ENCODE peak calls at places on chromosomes 3 and 15, in four cellular contexts. One of them, this sample, is unnamed.

GRCh38 chr15:73601449-73602425 is 31.5 kb downstream of the NPTN start:
- DNase-seq in H1: no peak
- DNase-seq in HepG2: peak; percentile 33
- DNase-seq in K562: no peak
- DNase-seq in this sample: no peak

GRCh38 chr15:84790676-84791075 is 26.5 kb upstream of the ALPK3 start:
- DNase-seq in H1: no peak
- DNase-seq in HepG2: no peak
- DNase-seq in K562: no peak
- DNase-seq in this sample: no peak

GRCh38 chr3:15693340-15693739 is 91.8 kb downstream of the BTD start:
- DNase-seq in H1: no peak
- DNase-seq in HepG2: no peak
- DNase-seq in K562: no peak
- DNase-seq in this sample: no peak

GRCh38 chr3:116423945-116424344 is 21.3 kb downstream of the LSAMP start:
- DNase-seq in H1: no peak
- DNase-seq in HepG2: no peak
- DNase-seq in K562: no peak
- DNase-seq in this sample: no peak

GRCh38 chr15:70094690-70095311 is 2.9 kb downstream of the TLE3 start:
- DNase-seq in H1: no peak
- DNase-seq in HepG2: peak; percentile 47
- DNase-seq in K562: no peak
- DNase-seq in this sample: no peak

GRCh38 chr3:156606729-156607128 is 51.8 kb upstream of the SSR3 start:
- DNase-seq in H1: no peak
- DNase-seq in HepG2: no peak
- DNase-seq in K562: no peak
- DNase-seq in this sample: no peak

GRCh38 chr3:1207904-1208303 is 115.1 kb downstream of the CNTN6 start:
- DNase-seq in H1: no peak
- DNase-seq in HepG2: no peak
- DNase-seq in K562: no peak
- DNase-seq in this sample: no peak

GRCh38 chr3:5002174-5002870 is 23.1 kb downstream of the BHLHE40 start:
- DNase-seq in H1: no peak
- DNase-seq in HepG2: no peak
- DNase-seq in K562: peak; percentile 88
- DNase-seq in this sample: no peak

GRCh38 chr3:5312278-5312677 is 124.8 kb downstream of the EDEM1 start:
- DNase-seq in H1: no peak
- DNase-seq in HepG2: no peak
- DNase-seq in K562: no peak
- DNase-seq in this sample: no peak

GRCh38 chr3:72907851-72908620 is 20.2 kb downstream of the GXYLT2 start:
- DNase-seq in H1: no peak
- DNase-seq in HepG2: peak; percentile 9
- DNase-seq in K562: no peak
- DNase-seq in this sample: no peak

GRCh38 chr15:65952425-65953053 is 83.2 kb downstream of the RAB11A start:
- DNase-seq in H1: peak; percentile 74
- DNase-seq in HepG2: peak; percentile 11
- DNase-seq in K562: peak; percentile 44
- DNase-seq in this sample: no peak

GRCh38 chr3:54065551-54065950 is 56.8 kb upstream of the CACNA2D3 start:
- DNase-seq in H1: no peak
- DNase-seq in HepG2: no peak
- DNase-seq in K562: no peak
- DNase-seq in this sample: no peak

GRCh38 chr15:64503197-64503596 is 42.8 kb downstream of the ZNF609 start:
- DNase-seq in H1: no peak
- DNase-seq in HepG2: no peak
- DNase-seq in K562: no peak
- DNase-seq in this sample: no peak

GRCh38 chr3:10389341-10389740 is 68.4 kb upstream of the SEC13 start:
- DNase-seq in H1: no peak
- DNase-seq in HepG2: no peak
- DNase-seq in K562: no peak
- DNase-seq in this sample: no peak

GRCh38 chr15:90037961-90038633 is 37.0 kb downstream of the ZNF710 start:
- DNase-seq in H1: no peak
- DNase-seq in HepG2: peak; percentile 52
- DNase-seq in K562: peak; percentile 38
- DNase-seq in this sample: no peak

GRCh38 chr3:98449606-98450193 is 13.3 kb upstream of the OR5K1 start:
- DNase-seq in H1: no peak
- DNase-seq in HepG2: no peak
- DNase-seq in K562: no peak
- DNase-seq in this sample: no peak

GRCh38 chr3:113802795-113803455 is 35.7 kb upstream of the GRAMD1C start:
- DNase-seq in H1: no peak
- DNase-seq in HepG2: no peak
- DNase-seq in K562: no peak
- DNase-seq in this sample: no peak

GRCh38 chr15:80674245-80674614 is 20.9 kb upstream of the ABHD17C start:
- DNase-seq in H1: no peak
- DNase-seq in HepG2: no peak
- DNase-seq in K562: no peak
- DNase-seq in this sample: no peak

GRCh38 chr15:40501487-40501886 is 30.7 kb downstream of the CHST14 start:
- DNase-seq in H1: no peak
- DNase-seq in HepG2: no peak
- DNase-seq in K562: peak; percentile 60
- DNase-seq in this sample: no peak

GRCh38 chr3:147409143-147410121 is at the start of gene ZIC1:
- DNase-seq in H1: no peak
- DNase-seq in HepG2: no peak
- DNase-seq in K562: no peak
- DNase-seq in this sample: no peak
- H3K4me3 ChIP-seq in H1: peak within 1 kb of the TSS; percentile 39
- H3K4me3 ChIP-seq in HepG2: no peak within 1 kb of the TSS
- H3K4me3 ChIP-seq in K562: no peak within 1 kb of the TSS
- H3K4me3 ChIP-seq in this sample: no peak within 1 kb of the TSS

DNA sequence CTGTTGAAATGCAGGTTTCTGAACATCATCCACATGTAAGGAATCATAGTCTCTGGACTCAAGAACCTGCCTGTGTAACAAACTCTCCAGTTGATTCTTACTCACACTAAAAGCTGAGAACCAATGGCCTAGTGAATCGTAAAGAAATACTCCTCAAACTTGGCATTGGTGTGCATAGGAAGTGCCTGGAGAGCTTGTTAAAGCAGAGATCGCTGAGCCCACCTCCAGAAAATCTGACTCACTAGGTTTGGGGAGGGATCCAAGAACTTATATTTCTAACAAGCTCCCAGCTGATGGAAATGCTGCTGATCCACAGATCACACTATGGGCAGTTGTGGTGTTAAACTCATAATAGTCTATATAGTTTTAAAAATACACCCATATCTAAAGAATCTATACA is 55.8 kb upstream of the LMCD1 start:
- DNase-seq in H1: no peak
- DNase-seq in HepG2: no peak
- DNase-seq in K562: no peak
- DNase-seq in this sample: no peak
- TF ChIP-seq ZNF274 in H1: no peak
- TF ChIP-seq ZNF274 in HepG2: no peak
- TF ChIP-seq ZNF274 in K562: no peak
- TF ChIP-seq ZNF274 in this sample: no peak

GRCh38 chr3:55474213-55474632 is 12.9 kb downstream of the WNT5A start:
- DNase-seq in H1: peak; percentile 59
- DNase-seq in HepG2: no peak
- DNase-seq in K562: no peak
- DNase-seq in this sample: no peak

GRCh38 chr3:55473788-55474187 is 13.3 kb downstream of the WNT5A start:
- DNase-seq in H1: peak; percentile 44
- DNase-seq in HepG2: no peak
- DNase-seq in K562: no peak
- DNase-seq in this sample: no peak

GRCh38 chr3:55481067-55481917 is 5.8 kb downstream of the WNT5A start:
- DNase-seq in H1: peak; percentile 62
- DNase-seq in HepG2: no peak
- DNase-seq in K562: no peak
- DNase-seq in this sample: no peak

GRCh38 chr3:55477306-55478010 is 9.6 kb downstream of the WNT5A start:
- DNase-seq in H1: peak; percentile 14
- DNase-seq in HepG2: no peak
- DNase-seq in K562: no peak
- DNase-seq in this sample: no peak

GRCh38 chr3:55476515-55476914 is 10.6 kb downstream of the WNT5A start:
- DNase-seq in H1: no peak
- DNase-seq in HepG2: no peak
- DNase-seq in K562: no peak
- DNase-seq in this sample: no peak
- TF ChIP-seq FOSL1 in H1: no peak
- TF ChIP-seq FOSL1 in HepG2: no peak
- TF ChIP-seq FOSL1 in K562: no peak
- TF ChIP-seq FOSL1 in this sample: no peak

DNA sequence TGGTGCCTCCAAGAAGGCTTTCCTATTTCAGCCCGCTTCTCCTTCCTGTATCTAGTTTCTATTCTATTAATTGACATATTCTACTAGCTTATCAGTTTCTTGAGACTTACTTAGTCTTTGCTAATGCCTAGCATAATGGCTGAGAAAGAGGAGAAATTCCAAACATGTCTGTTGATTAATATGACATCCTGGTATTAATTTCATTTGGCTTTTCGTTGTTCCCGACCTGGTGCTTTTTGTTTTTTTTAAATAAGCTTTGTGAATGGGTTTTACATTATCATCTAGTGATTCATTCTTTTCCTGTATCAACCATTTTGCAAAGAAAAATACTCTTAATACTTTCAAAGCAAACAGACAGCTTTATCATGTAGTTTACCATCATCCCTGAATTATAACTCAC is 13.1 kb downstream of the WDR53 start:
- DNase-seq in H1: no peak
- DNase-seq in HepG2: no peak
- DNase-seq in K562: no peak
- DNase-seq in this sample: no peak
- H3K4me3 ChIP-seq in H1: no peak overlapping the region
- H3K4me3 ChIP-seq in HepG2: no peak overlapping the region
- H3K4me3 ChIP-seq in K562: no peak overlapping the region
- H3K4me3 ChIP-seq in this sample: no peak overlapping the region

GRCh38 chr3:187843654-187844053 is 98.4 kb upstream of the BCL6 start:
- DNase-seq in H1: peak; percentile 33
- DNase-seq in HepG2: no peak
- DNase-seq in K562: no peak
- DNase-seq in this sample: no peak
- TF ChIP-seq ZNF274 in H1: no peak
- TF ChIP-seq ZNF274 in HepG2: no peak
- TF ChIP-seq ZNF274 in K562: no peak
- TF ChIP-seq ZNF274 in this sample: no peak

DNA sequence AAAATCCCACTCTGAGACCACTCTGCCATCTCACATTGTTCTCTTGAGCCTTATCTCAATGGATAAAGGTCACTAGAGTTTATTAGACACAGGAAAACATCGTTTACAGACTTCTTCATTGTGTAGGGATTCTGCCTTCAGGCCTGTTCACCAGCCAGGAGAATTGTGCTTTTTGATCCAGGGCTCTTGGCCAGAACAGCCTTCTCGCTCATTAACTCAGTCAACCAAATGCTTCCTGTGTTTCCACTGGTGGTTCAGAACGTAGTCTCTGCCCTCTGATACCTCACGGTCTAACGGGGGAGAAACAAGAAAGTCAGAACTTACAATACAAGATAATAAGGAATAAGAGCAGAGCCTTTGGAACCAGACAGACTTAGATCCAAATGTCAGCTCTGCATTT is 54.2 kb upstream of the TSEN2 start:
- DNase-seq in H1: no peak
- DNase-seq in HepG2: no peak
- DNase-seq in K562: no peak
- DNase-seq in this sample: no peak
- TF ChIP-seq FOSL1 in H1: no peak
- TF ChIP-seq FOSL1 in HepG2: no peak
- TF ChIP-seq FOSL1 in K562: no peak
- TF ChIP-seq FOSL1 in this sample: no peak

DNA sequence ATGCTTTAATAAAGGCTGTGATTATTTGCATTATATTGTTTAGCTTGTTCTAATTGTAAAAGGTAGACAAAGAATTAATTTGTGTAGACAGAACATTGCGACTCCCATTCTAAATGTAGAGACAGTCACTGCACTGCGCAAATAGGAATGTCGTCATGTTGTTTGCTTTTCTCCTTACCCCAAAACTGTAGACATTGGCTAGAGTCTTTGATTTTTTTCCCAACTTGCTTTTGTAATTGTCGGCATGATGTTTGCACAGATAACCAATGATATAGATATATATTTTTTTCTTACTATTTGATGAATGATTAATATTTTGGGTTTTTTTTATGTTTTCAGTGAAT is 97.7 kb upstream of the SNRPN start:
- DNase-seq in H1: no peak
- DNase-seq in HepG2: no peak
- DNase-seq in K562: no peak
- DNase-seq in this sample: no peak
- H3K4me3 ChIP-seq in H1: peak overlapping the region; percentile 34
- H3K4me3 ChIP-seq in HepG2: no peak overlapping the region
- H3K4me3 ChIP-seq in K562: no peak overlapping the region
- H3K4me3 ChIP-seq in this sample: no peak overlapping the region

This sample was measured in HCT116.